ENCODE peak calls at places on chromosomes 11 and 22, in eight cellular contexts. F is NCI-H146; Y is hypothalamus; U is stimulated activated naive B cell treated with anti-CD40 and anti-IgM and Interleukin-4, amounts not matched to agents 10 μg/mL and 1 μg/mL and 100 μg/mL, for 72 hours; Q is GM04504; V is omental fat pad; M is activated T-cell treated with anti-CD3 and anti-CD28 coated beads, Interleukin-2, amount 50 U/mL, for 24 hours; O is GM03348. N is an unnamed sample.

GRCh38 chr22:23688121-23688520 is 2.7 kb upstream of the RGL4 start:
- DNase-seq in F (no peak), Y (no peak), U (no peak), Q (no peak), V (no peak), M (no peak), O (no peak), N (no peak)

GRCh38 chr22:35301370-35301874 is 1.7 kb downstream of the TOM1 start:
- DNase-seq in F (no peak), Y (no peak), U (no peak), Q (peak; percentile 98), V (peak; percentile 44), M (no peak), O (peak; percentile 93), N (peak; percentile 99)

GRCh38 chr22:50111056-50111455 is 21.2 kb downstream of the MOV10L1 start:
- DNase-seq in F (no peak), Y (no peak), U (no peak), Q (no peak), V (no peak), M (no peak), O (no peak), N (no peak)

GRCh38 chr11:27427183-27427980 is 45.2 kb downstream of the LGR4 start:
- DNase-seq in F (no peak), Y (no peak), U (no peak), Q (no peak), V (no peak), M (no peak), O (peak; percentile 53), N (no peak)

GRCh38 chr11:76153609-76153949 is 52.7 kb downstream of the WNT11 start:
- DNase-seq in F (no peak), Y (no peak), U (no peak), Q (peak; percentile 76), V (no peak), M (peak; percentile 24), O (peak; percentile 78), N (peak; percentile 49)

GRCh38 chr11:94518300-94518699 is 6.0 kb downstream of the C11orf97 start:
- DNase-seq in F (no peak), Y (no peak), U (no peak), Q (no peak), V (no peak), M (no peak), O (no peak), N (no peak)

GRCh38 chr11:72781063-72781312 is 12.9 kb downstream of the STARD10 start:
- DNase-seq in F (peak; percentile 38), Y (no peak), U (no peak), Q (no peak), V (no peak), M (no peak), O (no peak), N (no peak)

GRCh38 chr11:64146036-64146943 is 19.6 kb downstream of the MACROD1 start:
- DNase-seq in F (peak; percentile 38), Y (no peak), U (peak; percentile 23), Q (no peak), V (peak; percentile 34), M (peak; percentile 72), O (peak; percentile 84), N (no peak)

GRCh38 chr11:10654211-10655150 is 39.1 kb downstream of the IRAG1 start:
- DNase-seq in F (peak; percentile 49), Y (no peak), U (peak; percentile 23), Q (no peak), V (no peak), M (no peak), O (peak; percentile 75), N (peak; percentile 62)

GRCh38 chr22:38870791-38871359 is 1.1 kb downstream of the CBX6 start:
- DNase-seq in F (no peak), Y (no peak), U (no peak), Q (no peak), V (no peak), M (no peak), O (no peak), N (no peak)

GRCh38 chr11:128929991-128930390 is 12.7 kb downstream of the TP53AIP1 start:
- DNase-seq in F (no peak), Y (no peak), U (no peak), Q (no peak), V (no peak), M (no peak), O (peak; percentile 38), N (no peak)

GRCh38 chr11:67167086-67167485 is 48.0 kb downstream of the KDM2A start:
- DNase-seq in F (no peak), Y (no peak), U (no peak), Q (no peak), V (no peak), M (no peak), O (peak; percentile 15), N (no peak)

GRCh38 chr11:125797641-125798040 is 9.7 kb downstream of the PATE3 start:
- DNase-seq in F (no peak), Y (no peak), U (no peak), Q (no peak), V (no peak), M (no peak), O (no peak), N (no peak)

GRCh38 chr11:13702071-13702470 is 33.6 kb downstream of the FAR1 start:
- DNase-seq in F (no peak), Y (no peak), U (no peak), Q (no peak), V (no peak), M (no peak), O (no peak), N (no peak)

GRCh38 chr11:67303989-67304411 is 670 bp downstream of the SSH3 start:
- DNase-seq in F (peak; percentile 77), Y (no peak), U (no peak), Q (no peak), V (no peak), M (peak; percentile 59), O (peak; percentile 48), N (no peak)

GRCh38 chr22:32847067-32847491 is 45.6 kb downstream of the TIMP3 start:
- DNase-seq in F (no peak), Y (no peak), U (no peak), Q (no peak), V (no peak), M (no peak), O (no peak), N (no peak)